ENCODE peak calls at places on chromosomes 16 and 17, in four cellular contexts. Z is Panc1; R is GM12892; F is activated CD4-positive, alpha-beta T cell treated with anti-CD3 and anti-CD28 coated beads for 48 hours. G is an unnamed sample.

GRCh38 chr16:57390635-57391307 is 13.8 kb upstream of the CCL17 start:
- DNase-seq in Z (no peak), F (no peak), R (no peak), G (no peak)

GRCh38 chr16:2233872-2234812 is 2.1 kb upstream of the DNASE1L2 start:
- DNase-seq in R (no peak), F (no peak), Z (no peak), G (no peak)

GRCh38 chr17:7989781-7990655 is 12.4 kb upstream of the GUCY2D start:
- DNase-seq in R (peak; percentile 88), F (peak; percentile 96), Z (no peak), G (peak; percentile 88)

GRCh38 chr17:55814377-55814776 is 63.5 kb downstream of the PCTP start:
- DNase-seq in Z (no peak), R (no peak), F (no peak), G (no peak)

GRCh38 chr17:44386182-44386525 is 3.3 kb downstream of the ITGA2B start:
- DNase-seq in Z (no peak), F (no peak), R (no peak), G (no peak)

GRCh38 chr17:74442670-74443515 is 11.0 kb downstream of the GPRC5C start:
- DNase-seq in F (peak; percentile 34), R (no peak), Z (no peak), G (no peak)

GRCh38 chr17:246226-246625 is 64.8 kb upstream of the DOC2B start:
- DNase-seq in R (no peak), F (no peak), Z (no peak), G (no peak)

GRCh38 chr17:51869387-51869786 is 289.1 kb downstream of the CA10 start:
- DNase-seq in Z (no peak), F (peak; percentile 10), R (no peak), G (peak; percentile 51)

GRCh38 chr16:4846503-4846900 is 586 bp downstream of the GLYR1 start:
- DNase-seq in F (peak; percentile 43), R (peak; percentile 39), Z (no peak), G (peak; percentile 20)

GRCh38 chr16:3509470-3509928 is 8.7 kb downstream of the CLUAP1 start:
- DNase-seq in F (peak; percentile 81), Z (no peak), R (no peak), G (peak; percentile 71)

GRCh38 chr17:30476726-30477082 is 504 bp upstream of the GOSR1 start:
- DNase-seq in Z (no peak), F (peak; percentile 26), R (no peak), G (no peak)

GRCh38 chr17:74455025-74455585 is 11.3 kb upstream of the CD300A start:
- DNase-seq in R (no peak), Z (no peak), F (no peak), G (no peak)

GRCh38 chr16:79071424-79071823 is 529.1 kb downstream of the MAF start:
- DNase-seq in Z (no peak), F (no peak), R (no peak), G (peak; percentile 52)

GRCh38 chr16:7304257-7304656 is 28.4 kb upstream of the RBFOX1 start:
- DNase-seq in R (no peak), Z (no peak), F (no peak), G (no peak)

GRCh38 chr17:48528153-48528912 is 2.5 kb downstream of the HOXB1 start:
- DNase-seq in Z (no peak), R (no peak), F (no peak), G (no peak)

GRCh38 chr16:50588276-50588675 is 40.1 kb downstream of the NKD1 start:
- DNase-seq in F (no peak), Z (no peak), R (no peak), G (no peak)

GRCh38 chr17:82536220-82537201 is 17.0 kb downstream of the FOXK2 start:
- DNase-seq in F (no peak), R (no peak), Z (no peak), G (no peak)

GRCh38 chr17:29588561-29589411 is 662 bp downstream of the GIT1 start:
- DNase-seq in R (peak; percentile 53), F (peak; percentile 61), Z (no peak), G (peak; percentile 78)

GRCh38 chr17:73628642-73629552 is 15.3 kb downstream of the SDK2 start:
- DNase-seq in F (no peak), Z (no peak), R (no peak), G (no peak)

GRCh38 chr16:2159052-2159838 is 3.7 kb downstream of the TRAF7 start:
- DNase-seq in Z (no peak), F (no peak), R (no peak), G (no peak)

GRCh38 chr17:28466521-28467048 is 6.9 kb upstream of the SLC13A2 start:
- DNase-seq in F (no peak), Z (no peak), R (no peak), G (no peak)

GRCh38 chr16:21952040-21952792 is 945 bp upstream of the UQCRC2 start:
- DNase-seq in R (no peak), Z (no peak), F (peak; percentile 84), G (peak; percentile 76)

GRCh38 chr16:29814592-29814991 is 1.4 kb upstream of the PAGR1 start:
- DNase-seq in Z (no peak), R (no peak), F (no peak), G (no peak)

GRCh38 chr17:39626671-39627169 is at the start of gene PPP1R1B:
- DNase-seq in R (no peak), F (no peak), Z (no peak), G (no peak)

GRCh38 chr17:78390241-78391050 is 12.0 kb downstream of the PGS1 start:
- DNase-seq in Z (no peak), F (no peak), R (no peak), G (no peak)

GRCh38 chr17:61466246-61466645 is 14.0 kb downstream of the TBX4 start:
- DNase-seq in F (no peak), Z (no peak), R (no peak), G (no peak)

GRCh38 chr17:80169784-80170500 is at the start of gene CARD14:
- DNase-seq in Z (no peak), F (no peak), R (no peak), G (no peak)